ENCODE peak calls at places on chromosomes 13 and 19, in five cellular contexts. One of them, this sample, is unnamed.

GRCh38 chr13:42981317-42981716 is 10.7 kb downstream of the EPSTI1 start:
- DNase-seq in astrocyte of the cerebellum: peak; percentile 72
- DNase-seq in cardiac fibroblast: peak; percentile 50
- DNase-seq in activated CD4-positive, alpha-beta T cell treated with anti-CD3 and anti-CD28 coated beads, Interleukin-2, amount 50 U/mL, for 1 hour: no peak
- DNase-seq in GM20000: no peak
- DNase-seq in this sample: no peak

GRCh38 chr13:84200971-84201370 is 318.7 kb upstream of the SLITRK1 start:
- DNase-seq in astrocyte of the cerebellum: no peak
- DNase-seq in cardiac fibroblast: no peak
- DNase-seq in activated CD4-positive, alpha-beta T cell treated with anti-CD3 and anti-CD28 coated beads, Interleukin-2, amount 50 U/mL, for 1 hour: no peak
- DNase-seq in GM20000: no peak
- DNase-seq in this sample: no peak

GRCh38 chr19:31260171-31260933 is 88.9 kb downstream of the TSHZ3 start:
- DNase-seq in astrocyte of the cerebellum: no peak
- DNase-seq in cardiac fibroblast: peak; percentile 18
- DNase-seq in activated CD4-positive, alpha-beta T cell treated with anti-CD3 and anti-CD28 coated beads, Interleukin-2, amount 50 U/mL, for 1 hour: no peak
- DNase-seq in GM20000: no peak
- DNase-seq in this sample: no peak

GRCh38 chr13:49545661-49546060 is 39.7 kb downstream of the RCBTB1 start:
- DNase-seq in astrocyte of the cerebellum: no peak
- DNase-seq in cardiac fibroblast: no peak
- DNase-seq in activated CD4-positive, alpha-beta T cell treated with anti-CD3 and anti-CD28 coated beads, Interleukin-2, amount 50 U/mL, for 1 hour: no peak
- DNase-seq in GM20000: no peak
- DNase-seq in this sample: no peak

GRCh38 chr13:99086149-99086868 is 108.4 kb upstream of the DOCK9 start:
- DNase-seq in astrocyte of the cerebellum: no peak
- DNase-seq in cardiac fibroblast: peak; percentile 43
- DNase-seq in activated CD4-positive, alpha-beta T cell treated with anti-CD3 and anti-CD28 coated beads, Interleukin-2, amount 50 U/mL, for 1 hour: peak; percentile 76
- DNase-seq in GM20000: peak; percentile 90
- DNase-seq in this sample: peak; percentile 62

GRCh38 chr19:14002571-14003278 is 3.4 kb downstream of the RFX1 start:
- DNase-seq in astrocyte of the cerebellum: no peak
- DNase-seq in cardiac fibroblast: no peak
- DNase-seq in activated CD4-positive, alpha-beta T cell treated with anti-CD3 and anti-CD28 coated beads, Interleukin-2, amount 50 U/mL, for 1 hour: no peak
- DNase-seq in GM20000: peak; percentile 35
- DNase-seq in this sample: peak; percentile 72

GRCh38 chr13:27018230-27018875 is 153.3 kb downstream of the USP12 start:
- DNase-seq in astrocyte of the cerebellum: no peak
- DNase-seq in cardiac fibroblast: no peak
- DNase-seq in activated CD4-positive, alpha-beta T cell treated with anti-CD3 and anti-CD28 coated beads, Interleukin-2, amount 50 U/mL, for 1 hour: no peak
- DNase-seq in GM20000: no peak
- DNase-seq in this sample: no peak

GRCh38 chr19:31693131-31693700 is 344.0 kb upstream of the TSHZ3 start:
- DNase-seq in astrocyte of the cerebellum: no peak
- DNase-seq in cardiac fibroblast: no peak
- DNase-seq in activated CD4-positive, alpha-beta T cell treated with anti-CD3 and anti-CD28 coated beads, Interleukin-2, amount 50 U/mL, for 1 hour: no peak
- DNase-seq in GM20000: no peak
- DNase-seq in this sample: no peak

GRCh38 chr19:29040291-29040690 is 172.7 kb downstream of the UQCRFS1 start:
- DNase-seq in astrocyte of the cerebellum: no peak
- DNase-seq in cardiac fibroblast: no peak
- DNase-seq in activated CD4-positive, alpha-beta T cell treated with anti-CD3 and anti-CD28 coated beads, Interleukin-2, amount 50 U/mL, for 1 hour: no peak
- DNase-seq in GM20000: no peak
- DNase-seq in this sample: no peak

GRCh38 chr13:36357692-36358091 is 11.5 kb upstream of the SPART start:
- DNase-seq in astrocyte of the cerebellum: peak; percentile 68
- DNase-seq in cardiac fibroblast: no peak
- DNase-seq in activated CD4-positive, alpha-beta T cell treated with anti-CD3 and anti-CD28 coated beads, Interleukin-2, amount 50 U/mL, for 1 hour: no peak
- DNase-seq in GM20000: no peak
- DNase-seq in this sample: no peak

GRCh38 chr13:51549593-51549992 is 34.7 kb upstream of the WDFY2 start:
- DNase-seq in astrocyte of the cerebellum: no peak
- DNase-seq in cardiac fibroblast: no peak
- DNase-seq in activated CD4-positive, alpha-beta T cell treated with anti-CD3 and anti-CD28 coated beads, Interleukin-2, amount 50 U/mL, for 1 hour: no peak
- DNase-seq in GM20000: no peak
- DNase-seq in this sample: no peak

GRCh38 chr19:11234486-11235075 is 4.8 kb upstream of the ANGPTL8 start:
- DNase-seq in astrocyte of the cerebellum: no peak
- DNase-seq in cardiac fibroblast: no peak
- DNase-seq in activated CD4-positive, alpha-beta T cell treated with anti-CD3 and anti-CD28 coated beads, Interleukin-2, amount 50 U/mL, for 1 hour: no peak
- DNase-seq in GM20000: no peak
- DNase-seq in this sample: no peak

GRCh38 chr13:60369242-60369641 is 27.8 kb upstream of the TDRD3 start:
- DNase-seq in astrocyte of the cerebellum: no peak
- DNase-seq in cardiac fibroblast: peak; percentile 10
- DNase-seq in activated CD4-positive, alpha-beta T cell treated with anti-CD3 and anti-CD28 coated beads, Interleukin-2, amount 50 U/mL, for 1 hour: no peak
- DNase-seq in GM20000: no peak
- DNase-seq in this sample: no peak

GRCh38 chr13:111541752-111542529 is 221.5 kb downstream of the TEX29 start:
- DNase-seq in astrocyte of the cerebellum: no peak
- DNase-seq in cardiac fibroblast: no peak
- DNase-seq in activated CD4-positive, alpha-beta T cell treated with anti-CD3 and anti-CD28 coated beads, Interleukin-2, amount 50 U/mL, for 1 hour: no peak
- DNase-seq in GM20000: no peak
- DNase-seq in this sample: no peak

GRCh38 chr19:18122860-18123795 is 25.6 kb downstream of the MAST3 start:
- DNase-seq in astrocyte of the cerebellum: no peak
- DNase-seq in cardiac fibroblast: no peak
- DNase-seq in activated CD4-positive, alpha-beta T cell treated with anti-CD3 and anti-CD28 coated beads, Interleukin-2, amount 50 U/mL, for 1 hour: no peak
- DNase-seq in GM20000: no peak
- DNase-seq in this sample: no peak

GRCh38 chr19:48969276-48970138 is 4.4 kb downstream of the FTL start:
- DNase-seq in astrocyte of the cerebellum: no peak
- DNase-seq in cardiac fibroblast: no peak
- DNase-seq in activated CD4-positive, alpha-beta T cell treated with anti-CD3 and anti-CD28 coated beads, Interleukin-2, amount 50 U/mL, for 1 hour: no peak
- DNase-seq in GM20000: no peak
- DNase-seq in this sample: peak; percentile 49

GRCh38 chr19:10013834-10014618 is 743 bp downstream of the RDH8 start:
- DNase-seq in astrocyte of the cerebellum: no peak
- DNase-seq in cardiac fibroblast: no peak
- DNase-seq in activated CD4-positive, alpha-beta T cell treated with anti-CD3 and anti-CD28 coated beads, Interleukin-2, amount 50 U/mL, for 1 hour: no peak
- DNase-seq in GM20000: no peak
- DNase-seq in this sample: no peak

GRCh38 chr13:50911051-50911690 is 1.6 kb downstream of the RNASEH2B start:
- DNase-seq in astrocyte of the cerebellum: no peak
- DNase-seq in cardiac fibroblast: peak; percentile 11
- DNase-seq in activated CD4-positive, alpha-beta T cell treated with anti-CD3 and anti-CD28 coated beads, Interleukin-2, amount 50 U/mL, for 1 hour: no peak
- DNase-seq in GM20000: peak; percentile 32
- DNase-seq in this sample: peak; percentile 48

GRCh38 chr19:29529646-29530548 is 4.1 kb downstream of the VSTM2B start:
- DNase-seq in astrocyte of the cerebellum: no peak
- DNase-seq in cardiac fibroblast: no peak
- DNase-seq in activated CD4-positive, alpha-beta T cell treated with anti-CD3 and anti-CD28 coated beads, Interleukin-2, amount 50 U/mL, for 1 hour: no peak
- DNase-seq in GM20000: no peak
- DNase-seq in this sample: no peak

GRCh38 chr13:110126391-110126961 is 180.5 kb downstream of the COL4A1 start:
- DNase-seq in astrocyte of the cerebellum: peak; percentile 91
- DNase-seq in cardiac fibroblast: peak; percentile 99
- DNase-seq in activated CD4-positive, alpha-beta T cell treated with anti-CD3 and anti-CD28 coated beads, Interleukin-2, amount 50 U/mL, for 1 hour: no peak
- DNase-seq in GM20000: no peak
- DNase-seq in this sample: no peak

GRCh38 chr19:49233163-49233562 is 75.6 kb downstream of the TRPM4 start:
- DNase-seq in astrocyte of the cerebellum: no peak
- DNase-seq in cardiac fibroblast: no peak
- DNase-seq in activated CD4-positive, alpha-beta T cell treated with anti-CD3 and anti-CD28 coated beads, Interleukin-2, amount 50 U/mL, for 1 hour: no peak
- DNase-seq in GM20000: no peak
- DNase-seq in this sample: no peak

GRCh38 chr13:110885966-110886365 is 28.9 kb downstream of the ANKRD10 start:
- DNase-seq in astrocyte of the cerebellum: no peak
- DNase-seq in cardiac fibroblast: no peak
- DNase-seq in activated CD4-positive, alpha-beta T cell treated with anti-CD3 and anti-CD28 coated beads, Interleukin-2, amount 50 U/mL, for 1 hour: no peak
- DNase-seq in GM20000: no peak
- DNase-seq in this sample: no peak

GRCh38 chr13:39945226-39945625 is 289.8 kb downstream of the COG6 start:
- DNase-seq in astrocyte of the cerebellum: no peak
- DNase-seq in cardiac fibroblast: no peak
- DNase-seq in activated CD4-positive, alpha-beta T cell treated with anti-CD3 and anti-CD28 coated beads, Interleukin-2, amount 50 U/mL, for 1 hour: no peak
- DNase-seq in GM20000: no peak
- DNase-seq in this sample: no peak

GRCh38 chr19:5926641-5927438 is 12.8 kb downstream of the CAPS start:
- DNase-seq in astrocyte of the cerebellum: no peak
- DNase-seq in cardiac fibroblast: peak; percentile 53
- DNase-seq in activated CD4-positive, alpha-beta T cell treated with anti-CD3 and anti-CD28 coated beads, Interleukin-2, amount 50 U/mL, for 1 hour: no peak
- DNase-seq in GM20000: no peak
- DNase-seq in this sample: no peak

GRCh38 chr13:29484796-29485195 is 110.7 kb downstream of the SLC7A1 start:
- DNase-seq in astrocyte of the cerebellum: no peak
- DNase-seq in cardiac fibroblast: no peak
- DNase-seq in activated CD4-positive, alpha-beta T cell treated with anti-CD3 and anti-CD28 coated beads, Interleukin-2, amount 50 U/mL, for 1 hour: no peak
- DNase-seq in GM20000: no peak
- DNase-seq in this sample: no peak

GRCh38 chr19:29565171-29565570 is 39.4 kb downstream of the VSTM2B start:
- DNase-seq in astrocyte of the cerebellum: no peak
- DNase-seq in cardiac fibroblast: no peak
- DNase-seq in activated CD4-positive, alpha-beta T cell treated with anti-CD3 and anti-CD28 coated beads, Interleukin-2, amount 50 U/mL, for 1 hour: no peak
- DNase-seq in GM20000: no peak
- DNase-seq in this sample: no peak

GRCh38 chr13:62483774-62484173 is 1068.1 kb upstream of the PCDH20 start:
- DNase-seq in astrocyte of the cerebellum: no peak
- DNase-seq in cardiac fibroblast: no peak
- DNase-seq in activated CD4-positive, alpha-beta T cell treated with anti-CD3 and anti-CD28 coated beads, Interleukin-2, amount 50 U/mL, for 1 hour: no peak
- DNase-seq in GM20000: no peak
- DNase-seq in this sample: no peak

GRCh38 chr13:43802511-43802910 is 15.7 kb upstream of the ENOX1 start:
- DNase-seq in astrocyte of the cerebellum: no peak
- DNase-seq in cardiac fibroblast: no peak
- DNase-seq in activated CD4-positive, alpha-beta T cell treated with anti-CD3 and anti-CD28 coated beads, Interleukin-2, amount 50 U/mL, for 1 hour: no peak
- DNase-seq in GM20000: no peak
- DNase-seq in this sample: no peak

GRCh38 chr13:98494769-98495168 is 82.1 kb downstream of the STK24 start:
- DNase-seq in astrocyte of the cerebellum: no peak
- DNase-seq in cardiac fibroblast: no peak
- DNase-seq in activated CD4-positive, alpha-beta T cell treated with anti-CD3 and anti-CD28 coated beads, Interleukin-2, amount 50 U/mL, for 1 hour: no peak
- DNase-seq in GM20000: no peak
- DNase-seq in this sample: no peak

GRCh38 chr19:3338541-3339181 is 27.7 kb upstream of the NFIC start:
- DNase-seq in astrocyte of the cerebellum: no peak
- DNase-seq in cardiac fibroblast: no peak
- DNase-seq in activated CD4-positive, alpha-beta T cell treated with anti-CD3 and anti-CD28 coated beads, Interleukin-2, amount 50 U/mL, for 1 hour: peak; percentile 58
- DNase-seq in GM20000: no peak
- DNase-seq in this sample: no peak

GRCh38 chr13:41588899-41589298 is 131.5 kb downstream of the RGCC start:
- DNase-seq in astrocyte of the cerebellum: peak; percentile 74
- DNase-seq in cardiac fibroblast: peak; percentile 97
- DNase-seq in activated CD4-positive, alpha-beta T cell treated with anti-CD3 and anti-CD28 coated beads, Interleukin-2, amount 50 U/mL, for 1 hour: no peak
- DNase-seq in GM20000: no peak
- DNase-seq in this sample: no peak

GRCh38 chr13:85347251-85347650 is 452.0 kb downstream of the SLITRK6 start:
- DNase-seq in astrocyte of the cerebellum: peak; percentile 70
- DNase-seq in cardiac fibroblast: no peak
- DNase-seq in activated CD4-positive, alpha-beta T cell treated with anti-CD3 and anti-CD28 coated beads, Interleukin-2, amount 50 U/mL, for 1 hour: no peak
- DNase-seq in GM20000: no peak
- DNase-seq in this sample: no peak

GRCh38 chr19:47469719-47470118 is 2.0 kb downstream of the SLC8A2 start:
- DNase-seq in astrocyte of the cerebellum: no peak
- DNase-seq in cardiac fibroblast: no peak
- DNase-seq in activated CD4-positive, alpha-beta T cell treated with anti-CD3 and anti-CD28 coated beads, Interleukin-2, amount 50 U/mL, for 1 hour: no peak
- DNase-seq in GM20000: no peak
- DNase-seq in this sample: no peak

GRCh38 chr19:31419871-31420430 is 70.7 kb upstream of the TSHZ3 start:
- DNase-seq in astrocyte of the cerebellum: no peak
- DNase-seq in cardiac fibroblast: no peak
- DNase-seq in activated CD4-positive, alpha-beta T cell treated with anti-CD3 and anti-CD28 coated beads, Interleukin-2, amount 50 U/mL, for 1 hour: no peak
- DNase-seq in GM20000: no peak
- DNase-seq in this sample: no peak

GRCh38 chr19:35126624-35126959 is 8.3 kb downstream of the LGI4 start:
- DNase-seq in astrocyte of the cerebellum: no peak
- DNase-seq in cardiac fibroblast: no peak
- DNase-seq in activated CD4-positive, alpha-beta T cell treated with anti-CD3 and anti-CD28 coated beads, Interleukin-2, amount 50 U/mL, for 1 hour: no peak
- DNase-seq in GM20000: no peak
- DNase-seq in this sample: no peak

GRCh38 chr13:66171821-66172220 is 1058.3 kb downstream of the PCDH9 start:
- DNase-seq in astrocyte of the cerebellum: no peak
- DNase-seq in cardiac fibroblast: no peak
- DNase-seq in activated CD4-positive, alpha-beta T cell treated with anti-CD3 and anti-CD28 coated beads, Interleukin-2, amount 50 U/mL, for 1 hour: no peak
- DNase-seq in GM20000: no peak
- DNase-seq in this sample: no peak

GRCh38 chr19:44741841-44742352 is 6.6 kb upstream of the BCL3 start:
- DNase-seq in astrocyte of the cerebellum: peak; percentile 99
- DNase-seq in cardiac fibroblast: peak; percentile 100
- DNase-seq in activated CD4-positive, alpha-beta T cell treated with anti-CD3 and anti-CD28 coated beads, Interleukin-2, amount 50 U/mL, for 1 hour: no peak
- DNase-seq in GM20000: no peak
- DNase-seq in this sample: no peak

GRCh38 chr19:29376855-29377354 is 148.9 kb upstream of the VSTM2B start:
- DNase-seq in astrocyte of the cerebellum: no peak
- DNase-seq in cardiac fibroblast: no peak
- DNase-seq in activated CD4-positive, alpha-beta T cell treated with anti-CD3 and anti-CD28 coated beads, Interleukin-2, amount 50 U/mL, for 1 hour: no peak
- DNase-seq in GM20000: no peak
- DNase-seq in this sample: no peak

GRCh38 chr19:39083983-39084731 is at the start of gene ACP7:
- DNase-seq in astrocyte of the cerebellum: no peak
- DNase-seq in cardiac fibroblast: no peak
- DNase-seq in activated CD4-positive, alpha-beta T cell treated with anti-CD3 and anti-CD28 coated beads, Interleukin-2, amount 50 U/mL, for 1 hour: peak; percentile 18
- DNase-seq in GM20000: no peak
- DNase-seq in this sample: no peak